ENCODE peak calls at places on chromosomes 4 and X, in six cellular contexts. Y, Z, S, M, L and B are unnamed samples.

GRCh38 chr4:7872264-7872771 is 67.3 kb downstream of the AFAP1 start:
- DNase-seq in Y (peak), Z (no peak), S (no peak), M (no peak), L (no peak), B (no peak)

GRCh38 chrX:50769389-50770063 is 44.5 kb downstream of the SHROOM4 start:
- DNase-seq in Y (no peak), Z (no peak), S (peak), M (no peak), L (no peak), B (no peak)

GRCh38 chr4:119632216-119632615 is 3.6 kb upstream of the PDE5A start:
- DNase-seq in Y (no peak), Z (no peak), S (no peak), M (no peak), L (no peak), B (no peak)

GRCh38 chr4:128155231-128155855 is 94.2 kb downstream of the LARP1B start:
- DNase-seq in Y (no peak), Z (no peak), S (peak), M (no peak), L (no peak), B (no peak)

GRCh38 chr4:173191623-173192041 is 23.0 kb downstream of the GALNT7 start:
- DNase-seq in Y (peak), Z (no peak), S (peak), M (no peak), L (no peak), B (no peak)

GRCh38 chrX:128335671-128336070 is 283.5 kb upstream of the ACTRT1 start:
- DNase-seq in Y (no peak), Z (no peak), S (no peak), M (no peak), L (no peak), B (no peak)

GRCh38 chr4:89324671-89325070 is 17.1 kb upstream of the GPRIN3 start:
- DNase-seq in Y (no peak), Z (no peak), S (no peak), M (peak), L (no peak), B (peak)

GRCh38 chrX:134625315-134625718 is 33.0 kb downstream of the PLAC1 start:
- DNase-seq in Y (no peak), Z (no peak), S (peak), M (no peak), L (no peak), B (no peak)

GRCh38 chr4:115824630-115825029 is 711.2 kb upstream of the NDST4 start:
- DNase-seq in Y (no peak), Z (no peak), S (no peak), M (no peak), L (no peak), B (no peak)

GRCh38 chr4:76666940-76667532 is 230.9 kb downstream of the SOWAHB start:
- DNase-seq in Y (no peak), Z (no peak), S (no peak), M (no peak), L (no peak), B (no peak)

GRCh38 chr4:176002007-176002623 is 63.5 kb upstream of the WDR17 start:
- DNase-seq in Y (peak), Z (no peak), S (peak), M (no peak), L (no peak), B (no peak)

GRCh38 chrX:95058815-95059214 is 1384.8 kb downstream of the FAM133A start:
- DNase-seq in Y (peak), Z (no peak), S (no peak), M (no peak), L (no peak), B (no peak)

GRCh38 chr4:182560358-182560757 is 317.2 kb downstream of the TENM3 start:
- DNase-seq in Y (no peak), Z (no peak), S (peak), M (no peak), L (no peak), B (no peak)

GRCh38 chr4:106258145-106259045 is 57.6 kb downstream of the TBCK start:
- DNase-seq in Y (peak), Z (peak), S (no peak), M (no peak), L (no peak), B (no peak)

GRCh38 chr4:54229631-54230478 is 762 bp downstream of the PDGFRA start:
- DNase-seq in Y (no peak), Z (no peak), S (no peak), M (no peak), L (no peak), B (no peak)

GRCh38 chr4:41594439-41594838 is 56.5 kb downstream of the LIMCH1 start:
- DNase-seq in Y (no peak), Z (no peak), S (no peak), M (no peak), L (no peak), B (no peak)

GRCh38 chrX:149830192-149830873 is 48.6 kb downstream of the MAGEA9 start:
- DNase-seq in Y (no peak), Z (no peak), S (peak), M (peak), L (no peak), B (no peak)

GRCh38 chr4:72896515-72896914 is 173.0 kb downstream of the COX18 start:
- DNase-seq in Y (peak), Z (peak), S (no peak), M (no peak), L (no peak), B (no peak)

GRCh38 chrX:31036895-31037294 is 34.9 kb downstream of the FTHL17 start:
- DNase-seq in Y (peak), Z (peak), S (peak), M (no peak), L (peak), B (peak)

GRCh38 chr4:36088542-36088941 is 155.8 kb downstream of the ARAP2 start:
- DNase-seq in Y (peak), Z (peak), S (no peak), M (no peak), L (no peak), B (no peak)

GRCh38 chr4:36086387-36086786 is 157.9 kb downstream of the ARAP2 start:
- DNase-seq in Y (no peak), Z (no peak), S (no peak), M (no peak), L (no peak), B (no peak)

GRCh38 chr4:36094995-36095394 is 149.3 kb downstream of the ARAP2 start:
- DNase-seq in Y (no peak), Z (no peak), S (no peak), M (no peak), L (no peak), B (no peak)

GRCh38 chr4:36091997-36092396 is 152.3 kb downstream of the ARAP2 start:
- DNase-seq in Y (no peak), Z (no peak), S (no peak), M (no peak), L (no peak), B (no peak)
- TF ChIP-seq MYC in Y (no peak), Z (no peak), S (no peak), M (no peak), L (no peak), B (no peak)

GRCh38 chr4:141102367-141102766 is 30.9 kb downstream of the RNF150 start:
- DNase-seq in Y (peak), Z (no peak), S (no peak), M (no peak), L (no peak), B (no peak)
- TF ChIP-seq MAX in Y (no peak), Z (no peak), S (no peak), M (no peak), L (no peak), B (no peak)

GRCh38 chrX:71144651-71145050 is at the start of gene NLGN3:
- DNase-seq in Y (no peak), Z (no peak), S (no peak), M (no peak), L (no peak), B (no peak)
- H3K4me3 ChIP-seq in Y (no peak), Z (no peak), S (no peak), M (no peak), L (no peak), B (no peak)

GRCh38 chr4:168440442-168441264 is 39.6 kb downstream of the DDX60L start:
- DNase-seq in Y (peak), Z (no peak), S (peak), M (peak), L (no peak), B (peak)
- TF ChIP-seq MYC in Y (no peak), Z (no peak), S (no peak), M (no peak), L (no peak), B (no peak)

GRCh38 chrX:18833071-18833731 is 125.8 kb downstream of the PPEF1 start:
- DNase-seq in Y (no peak), Z (no peak), S (no peak), M (no peak), L (no peak), B (no peak)

DNA sequence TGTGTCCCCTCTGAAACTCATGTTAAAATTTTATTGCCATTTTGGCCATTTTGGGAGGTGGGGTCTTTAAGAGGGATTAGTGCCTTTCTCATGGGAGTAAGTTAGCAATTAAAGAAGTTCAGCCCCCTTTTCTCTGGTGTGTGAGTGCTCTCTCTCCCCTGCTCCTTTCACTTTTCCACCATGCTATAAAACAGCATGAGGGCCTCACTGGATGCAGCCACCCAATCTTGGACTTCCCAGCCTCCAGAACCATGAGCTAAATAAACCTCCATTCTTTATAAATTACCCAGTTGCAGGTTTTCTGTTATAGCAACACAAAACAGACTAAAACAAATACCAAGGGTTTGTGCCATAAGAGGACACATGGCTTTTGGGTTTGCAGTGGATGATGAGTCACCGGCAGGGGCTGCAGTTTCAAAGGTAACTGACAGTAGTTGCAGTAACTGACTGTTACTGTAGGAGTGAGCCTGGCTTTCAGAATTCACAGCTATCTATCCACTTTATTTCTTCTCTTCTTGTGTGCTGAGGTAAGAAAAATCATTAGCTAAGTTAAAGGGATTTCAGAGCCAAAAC is 121.5 kb downstream of the PPEF1 start:
- DNase-seq in Y (peak), Z (peak), S (no peak), M (no peak), L (no peak), B (peak)
- TF ChIP-seq MAX in Y (no peak), Z (no peak), S (no peak), M (no peak), L (no peak), B (peak)

GRCh38 chrX:136126371-136126770 is 21.0 kb upstream of the FHL1 start:
- DNase-seq in Y (no peak), Z (no peak), S (no peak), M (no peak), L (no peak), B (no peak)

GRCh38 chrX:136128743-136129142 is 18.6 kb upstream of the FHL1 start:
- DNase-seq in Y (no peak), Z (no peak), S (no peak), M (no peak), L (no peak), B (no peak)

GRCh38 chrX:136130931-136131843 is 16.1 kb upstream of the FHL1 start:
- DNase-seq in Y (peak), Z (peak), S (peak), M (no peak), L (peak), B (peak)

GRCh38 chrX:136125106-136125505 is 22.2 kb upstream of the FHL1 start:
- DNase-seq in Y (no peak), Z (no peak), S (no peak), M (no peak), L (no peak), B (no peak)

DNA sequence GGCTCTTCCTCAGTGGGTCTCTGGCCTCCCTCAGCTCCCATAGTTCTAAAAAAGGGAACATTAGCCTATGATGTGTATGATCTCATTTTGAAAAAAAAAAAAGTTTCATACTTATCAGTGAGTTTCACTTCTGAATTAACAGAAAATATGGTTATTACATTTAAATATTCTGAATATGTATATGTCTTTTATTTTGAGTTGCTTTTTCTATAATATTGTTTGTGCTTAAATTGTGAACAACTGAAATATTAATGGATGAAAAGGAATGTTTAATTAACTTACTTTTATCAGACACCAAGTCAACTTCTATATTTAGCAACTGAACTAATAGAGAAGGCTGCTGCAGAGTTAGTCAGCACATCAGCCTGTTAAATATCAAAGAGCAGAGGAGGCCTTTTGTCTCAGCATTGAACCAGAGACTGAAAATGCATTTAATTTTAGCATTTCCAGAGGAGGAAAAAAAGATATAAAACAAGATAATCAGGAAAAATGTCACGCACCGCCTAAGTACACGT is 20.4 kb upstream of the FHL1 start:
- DNase-seq in Y (no peak), Z (no peak), S (no peak), M (no peak), L (no peak), B (no peak)
- H3K4me3 ChIP-seq in Y (no peak), Z (no peak), S (no peak), M (no peak), L (no peak), B (no peak)

DNA sequence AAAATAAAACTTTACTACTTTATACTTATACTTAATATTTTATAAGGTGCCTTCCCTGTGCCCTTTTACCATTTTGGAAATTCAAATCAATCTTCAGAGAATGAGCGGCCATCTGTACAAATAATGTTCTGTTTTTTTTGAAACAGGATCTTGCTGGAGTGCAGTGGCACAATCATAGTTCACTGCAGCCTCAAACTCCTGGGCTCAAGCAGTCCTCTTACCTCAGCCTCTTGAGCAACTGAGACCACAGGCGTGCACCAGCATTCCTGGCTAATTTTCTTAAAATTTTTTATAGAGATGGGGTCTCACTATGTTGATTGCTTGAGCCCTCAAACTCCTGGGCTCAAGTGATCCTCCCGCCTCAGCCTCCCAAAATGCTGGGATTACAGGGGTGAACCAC is 53.5 kb downstream of the FAM114A1 start:
- DNase-seq in Y (no peak), Z (no peak), S (no peak), M (no peak), L (no peak), B (no peak)
- TF ChIP-seq MYC in Y (no peak), Z (no peak), S (no peak), M (no peak), L (no peak), B (no peak)

DNA sequence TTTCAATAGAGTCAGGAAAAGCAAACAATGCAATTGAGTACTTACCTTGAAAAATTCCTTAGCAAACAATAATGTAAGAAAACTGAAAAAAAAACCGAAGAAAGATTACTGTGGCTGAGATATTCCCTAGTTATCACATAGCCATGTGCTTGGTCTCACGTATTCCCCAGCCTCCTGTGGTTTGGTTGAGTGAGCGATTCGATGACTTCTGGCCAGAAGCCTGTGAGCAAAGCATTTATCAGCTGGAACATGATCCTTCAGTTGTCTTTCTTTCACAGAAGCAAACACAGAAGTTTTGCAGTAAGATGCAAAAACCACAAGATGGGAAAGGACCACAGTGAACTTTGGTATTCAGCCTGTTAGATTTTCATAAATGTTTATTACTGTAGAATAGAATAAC is 1754.3 kb upstream of the AGA start:
- DNase-seq in Y (no peak), Z (no peak), S (no peak), M (no peak), L (no peak), B (no peak)
- TF ChIP-seq MAX in Y (no peak), Z (no peak), S (no peak), M (no peak), L (no peak), B (no peak)

DNA sequence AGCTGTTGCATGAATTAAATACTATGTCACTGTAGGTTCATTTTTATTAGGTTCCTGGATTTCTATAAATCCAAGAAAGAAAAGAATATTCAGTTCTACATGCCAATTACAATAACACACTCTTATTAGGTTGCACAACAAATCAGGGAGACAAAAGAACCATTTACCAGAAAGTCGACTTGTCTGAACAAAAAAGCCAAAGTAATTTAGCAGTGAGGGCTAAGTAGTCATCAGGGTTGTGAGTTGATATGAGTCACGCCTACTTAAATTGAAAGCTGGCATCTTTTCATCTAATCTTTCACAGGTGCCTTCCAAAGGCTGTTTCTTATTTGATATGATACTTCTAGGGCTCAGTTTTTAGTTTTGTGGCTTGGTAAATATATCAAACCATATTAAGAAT is 25.4 kb upstream of the GNRHR start:
- DNase-seq in Y (no peak), Z (no peak), S (no peak), M (no peak), L (no peak), B (no peak)
- H3K4me3 ChIP-seq in Y (no peak), Z (no peak), S (no peak), M (no peak), L (no peak), B (no peak)

DNA sequence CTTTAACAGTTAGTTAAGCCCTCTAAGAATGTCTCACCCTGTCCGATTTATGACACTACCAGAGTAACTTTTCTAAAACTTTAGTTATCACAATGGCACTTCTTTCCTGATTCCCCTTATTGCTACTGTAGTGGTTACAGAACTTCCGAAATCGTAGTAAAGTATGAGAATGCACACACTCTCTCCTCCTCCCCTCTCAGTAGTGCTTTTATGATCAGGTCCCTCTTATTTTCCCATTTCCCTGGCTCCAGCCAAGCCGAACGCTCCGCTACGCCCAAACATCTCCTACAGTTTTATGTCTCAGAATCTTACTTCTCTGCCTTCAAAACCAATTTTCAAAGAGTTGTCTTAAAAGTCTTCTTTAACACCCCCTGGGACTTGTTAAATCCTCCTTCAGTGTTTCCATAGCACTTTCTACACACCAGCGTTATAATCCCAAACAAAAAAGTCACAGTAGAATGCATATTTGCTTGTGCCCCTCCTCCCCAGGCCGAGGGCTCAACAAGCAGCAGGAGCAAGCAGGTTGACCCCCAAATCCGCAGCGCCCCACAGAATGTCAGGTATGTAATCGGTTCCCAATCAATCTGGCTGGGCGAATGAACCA is 671 bp downstream of the HPF1 start:
- DNase-seq in Y (no peak), Z (peak), S (peak), M (no peak), L (peak), B (peak)
- TF ChIP-seq MYC in Y (no peak), Z (no peak), S (no peak), M (no peak), L (no peak), B (no peak)